ENCODE peak calls at places on chromosomes 7 and 10, in seven cellular contexts. C is activated naive CD4-positive, alpha-beta T cell; Q is GDM1; A is NCI-H146; N is H54; X is BJ; W is cortex of kidney. U is an unnamed sample.

GRCh38 chr7:155349601-155350331 is 52.1 kb downstream of the INSIG1 start:
- DNase-seq in C (no peak), Q (no peak), A (no peak), N (no peak), X (no peak), W (no peak), U (no peak)

GRCh38 chr7:124324262-124324661 is 291.4 kb upstream of the TMEM229A start:
- DNase-seq in C (no peak), Q (no peak), A (no peak), N (no peak), X (no peak), W (no peak), U (no peak)

GRCh38 chr10:100209303-100209702 is 20.1 kb downstream of the CHUK start:
- DNase-seq in C (no peak), Q (no peak), A (no peak), N (no peak), X (no peak), W (no peak), U (no peak)

GRCh38 chr10:34758447-34758996 is 56.6 kb downstream of the PARD3 start:
- DNase-seq in C (no peak), Q (no peak), A (no peak), N (peak; percentile 33), X (peak; percentile 51), W (no peak), U (peak; percentile 95)

GRCh38 chr7:31003721-31004120 is 40.0 kb downstream of the GHRHR start:
- DNase-seq in C (no peak), Q (no peak), A (no peak), N (no peak), X (no peak), W (no peak), U (no peak)

GRCh38 chr10:124593431-124593985 is 131.9 kb downstream of the LHPP start:
- DNase-seq in C (no peak), Q (no peak), A (no peak), N (no peak), X (no peak), W (no peak), U (no peak)

GRCh38 chr7:2809903-2810628 is 34.0 kb downstream of the GNA12 start:
- DNase-seq in C (no peak), Q (no peak), A (no peak), N (no peak), X (no peak), W (no peak), U (no peak)

GRCh38 chr7:41567350-41568114 is 135.4 kb downstream of the INHBA start:
- DNase-seq in C (no peak), Q (peak; percentile 39), A (no peak), N (no peak), X (no peak), W (no peak), U (no peak)

GRCh38 chr10:131746785-131747184 is 154.0 kb upstream of the PPP2R2D start:
- DNase-seq in C (no peak), Q (peak; percentile 23), A (no peak), N (no peak), X (no peak), W (no peak), U (peak; percentile 13)

GRCh38 chr10:3786295-3786981 is 1.4 kb upstream of the KLF6 start:
- DNase-seq in C (no peak), Q (no peak), A (peak; percentile 97), N (no peak), X (no peak), W (no peak), U (peak; percentile 71)

GRCh38 chr10:58439632-58440364 is 54.6 kb downstream of the TFAM start:
- DNase-seq in C (no peak), Q (no peak), A (no peak), N (no peak), X (no peak), W (no peak), U (no peak)

GRCh38 chr7:29490094-29490607 is 73.5 kb upstream of the PRR15 start:
- DNase-seq in C (no peak), Q (no peak), A (no peak), N (no peak), X (no peak), W (no peak), U (no peak)

GRCh38 chr7:24942226-24942625 is 37.8 kb downstream of the OSBPL3 start:
- DNase-seq in C (no peak), Q (no peak), A (no peak), N (no peak), X (no peak), W (no peak), U (no peak)

GRCh38 chr10:71396714-71397339 is at the start of gene CDH23:
- DNase-seq in C (no peak), Q (no peak), A (peak; percentile 57), N (no peak), X (no peak), W (no peak), U (no peak)

GRCh38 chr10:103069453-103070331 is 123.4 kb downstream of the NT5C2 start:
- DNase-seq in C (peak; percentile 24), Q (peak; percentile 13), A (peak; percentile 65), N (peak; percentile 38), X (no peak), W (no peak), U (peak; percentile 59)

GRCh38 chr7:127158659-127159058 is 94.1 kb downstream of the GRM8 start:
- DNase-seq in C (no peak), Q (no peak), A (peak; percentile 1), N (peak; percentile 5), X (no peak), W (no peak), U (no peak)

GRCh38 chr10:117483056-117483590 is 59.4 kb upstream of the EMX2 start:
- DNase-seq in C (no peak), Q (no peak), A (no peak), N (no peak), X (no peak), W (no peak), U (no peak)

U was measured in HCT116.